ENCODE peak calls at places on chromosomes 1 and 21, in eight cellular contexts. H, Z, S, I, K, W, T and J are unnamed samples.
A peak's percentile ranks its signal among the peaks of the same experiment; 100 is the strongest.

GRCh38 chr1:156663178-156663577 is 14.0 kb downstream of the NES start:
- DNase-seq in H (peak; percentile 94), Z (no peak), S (no peak), I (no peak), K (no peak), W (peak; percentile 39), T (no peak), J (no peak)

GRCh38 chr1:211813590-211813989 is 17.0 kb downstream of the LPGAT1 start:
- DNase-seq in H (no peak), Z (no peak), S (no peak), I (no peak), K (no peak), W (no peak), T (no peak), J (no peak)

GRCh38 chr1:5522605-5523145 is 469.6 kb downstream of the NPHP4 start:
- DNase-seq in H (no peak), Z (no peak), S (no peak), I (no peak), K (no peak), W (no peak), T (no peak), J (no peak)

GRCh38 chr21:18443686-18444085 is 40.1 kb upstream of the TMPRSS15 start:
- DNase-seq in H (no peak), Z (no peak), S (no peak), I (no peak), K (no peak), W (no peak), T (peak; percentile 68), J (no peak)

GRCh38 chr1:109782514-109782913 is 18.8 kb upstream of the EPS8L3 start:
- DNase-seq in H (no peak), Z (no peak), S (peak; percentile 60), I (peak; percentile 65), K (no peak), W (no peak), T (no peak), J (no peak)

GRCh38 chr1:22529901-22530621 is 33.2 kb upstream of the EPHA8 start:
- DNase-seq in H (no peak), Z (no peak), S (peak; percentile 10), I (no peak), K (peak; percentile 21), W (peak; percentile 20), T (no peak), J (no peak)

GRCh38 chr1:37734629-37735591 is 30.0 kb downstream of the EPHA10 start:
- DNase-seq in H (no peak), Z (no peak), S (no peak), I (no peak), K (no peak), W (no peak), T (no peak), J (no peak)

GRCh38 chr21:39849014-39849655 is 18.1 kb upstream of the PCP4 start:
- DNase-seq in H (no peak), Z (no peak), S (no peak), I (no peak), K (no peak), W (no peak), T (no peak), J (no peak)

GRCh38 chr1:36034692-36035091 is 49.2 kb upstream of the TEKT2 start:
- DNase-seq in H (no peak), Z (no peak), S (no peak), I (peak; percentile 98), K (no peak), W (peak; percentile 39), T (no peak), J (no peak)

GRCh38 chr21:32516729-32517649 is 68.3 kb downstream of the TCP10L start:
- DNase-seq in H (no peak), Z (no peak), S (peak; percentile 65), I (peak; percentile 63), K (peak; percentile 67), W (peak; percentile 94), T (no peak), J (no peak)

GRCh38 chr1:181430015-181430657 is 53.2 kb upstream of the CACNA1E start:
- DNase-seq in H (no peak), Z (no peak), S (no peak), I (no peak), K (no peak), W (no peak), T (no peak), J (no peak)

GRCh38 chr1:11320153-11320936 is 47.3 kb downstream of the UBIAD1 start:
- DNase-seq in H (peak; percentile 81), Z (no peak), S (no peak), I (no peak), K (peak; percentile 29), W (no peak), T (peak; percentile 61), J (peak; percentile 47)

GRCh38 chr1:234776256-234776874 is 166.4 kb upstream of the IRF2BP2 start:
- DNase-seq in H (peak; percentile 19), Z (peak; percentile 86), S (no peak), I (no peak), K (peak; percentile 10), W (peak; percentile 18), T (no peak), J (no peak)

GRCh38 chr1:32765561-32766327 is 51.4 kb downstream of the YARS1 start:
- DNase-seq in H (no peak), Z (peak; percentile 56), S (no peak), I (no peak), K (no peak), W (no peak), T (no peak), J (no peak)

GRCh38 chr1:109815809-109816791 is 52.4 kb upstream of the EPS8L3 start:
- DNase-seq in H (no peak), Z (no peak), S (no peak), I (no peak), K (no peak), W (no peak), T (peak; percentile 45), J (no peak)

GRCh38 chr1:167752219-167752985 is 30.6 kb downstream of the MPZL1 start:
- DNase-seq in H (no peak), Z (no peak), S (no peak), I (no peak), K (no peak), W (no peak), T (no peak), J (no peak)

GRCh38 chr1:78607334-78607927 is 12.8 kb upstream of the IFI44L start:
- DNase-seq in H (no peak), Z (no peak), S (peak; percentile 19), I (no peak), K (peak; percentile 54), W (peak; percentile 39), T (no peak), J (no peak)

GRCh38 chr1:98035587-98035986 is 114.8 kb upstream of the DPYD start:
- DNase-seq in H (no peak), Z (no peak), S (no peak), I (no peak), K (no peak), W (no peak), T (no peak), J (no peak)

GRCh38 chr21:32249551-32250280 is 29.1 kb downstream of the MIS18A start:
- DNase-seq in H (no peak), Z (no peak), S (no peak), I (no peak), K (no peak), W (no peak), T (no peak), J (no peak)

GRCh38 chr1:164772635-164773034 is 213.7 kb downstream of the PBX1 start:
- DNase-seq in H (no peak), Z (no peak), S (peak; percentile 78), I (peak; percentile 96), K (no peak), W (no peak), T (no peak), J (no peak)

GRCh38 chr1:10626781-10627410 is 152.1 kb downstream of the PEX14 start:
- DNase-seq in H (no peak), Z (no peak), S (no peak), I (no peak), K (no peak), W (no peak), T (no peak), J (no peak)

GRCh38 chr1:64608015-64608650 is 136.7 kb upstream of the RAVER2 start:
- DNase-seq in H (no peak), Z (no peak), S (no peak), I (no peak), K (no peak), W (no peak), T (no peak), J (no peak)

GRCh38 chr1:232648316-232648715 is 18.4 kb upstream of the SIPA1L2 start:
- DNase-seq in H (peak; percentile 72), Z (no peak), S (no peak), I (no peak), K (no peak), W (no peak), T (no peak), J (no peak)

GRCh38 chr1:240271081-240271480 is 179.4 kb downstream of the FMN2 start:
- DNase-seq in H (no peak), Z (no peak), S (no peak), I (no peak), K (no peak), W (no peak), T (no peak), J (no peak)
- TF ChIP-seq CTCF in H (no peak), Z (no peak), S (no peak), I (no peak), K (no peak), W (no peak), T (no peak), J (no peak)

GRCh38 chr1:43590389-43590788 is 59.6 kb upstream of the KDM4A start:
- DNase-seq in H (no peak), Z (no peak), S (no peak), I (peak; percentile 25), K (no peak), W (no peak), T (no peak), J (no peak)
- TF ChIP-seq CTCF in H (peak; percentile 48), Z (no peak), S (no peak), I (peak; percentile 43), K (no peak), W (no peak), T (no peak), J (no peak)

GRCh38 chr1:119447344-119447743 is 32.4 kb downstream of the HSD3B2 start:
- DNase-seq in H (no peak), Z (no peak), S (no peak), I (no peak), K (no peak), W (no peak), T (no peak), J (no peak)

GRCh38 chr1:119451158-119451557 is 36.2 kb downstream of the HSD3B2 start:
- DNase-seq in H (no peak), Z (no peak), S (no peak), I (no peak), K (no peak), W (no peak), T (no peak), J (no peak)

GRCh38 chr1:119449964-119450363 is 35.0 kb downstream of the HSD3B2 start:
- DNase-seq in H (peak; percentile 55), Z (no peak), S (no peak), I (no peak), K (peak; percentile 12), W (no peak), T (peak; percentile 1), J (no peak)

GRCh38 chr1:119452085-119452484 is 37.1 kb downstream of the HSD3B2 start:
- DNase-seq in H (no peak), Z (no peak), S (no peak), I (no peak), K (no peak), W (no peak), T (no peak), J (no peak)

GRCh38 chr1:119448112-119448511 is 33.2 kb downstream of the HSD3B2 start:
- DNase-seq in H (peak; percentile 35), Z (no peak), S (no peak), I (no peak), K (no peak), W (no peak), T (no peak), J (no peak)
- TF ChIP-seq CTCF in H (peak; percentile 58), Z (no peak), S (no peak), I (peak; percentile 45), K (peak; percentile 35), W (no peak), T (no peak), J (no peak)

GRCh38 chr1:17507916-17508315 is 31.6 kb upstream of the ARHGEF10L start:
- DNase-seq in H (peak; percentile 56), Z (no peak), S (no peak), I (no peak), K (peak; percentile 18), W (no peak), T (no peak), J (no peak)
- TF ChIP-seq CTCF in H (peak; percentile 54), Z (no peak), S (no peak), I (peak; percentile 47), K (peak; percentile 17), W (peak; percentile 3), T (no peak), J (no peak)